ENCODE peak calls at places on chromosome 5, in ten cellular contexts. F is colonic mucosa; G is CD8-positive, alpha-beta T cell; W is lower lobe of right lung; K is GM13977; U is astrocyte of the spinal cord; P is brain microvascular endothelial cell; R is heart left ventricle; A is heart right ventricle; Q is GM06990. X is an unnamed sample.

GRCh38 chr5:93476211-93476851 is 104.7 kb downstream of the NR2F1-AS1 start:
- DNase-seq in Q (no peak), G (no peak), R (no peak), A (no peak), P (no peak), F (no peak), U (no peak), K (no peak), W (no peak), X (no peak)

GRCh38 chr5:82793808-82794419 is 283.3 kb downstream of the TMEM167A start:
- DNase-seq in F (peak; percentile 51), K (no peak), Q (no peak), A (peak; percentile 6), U (peak; percentile 18), R (no peak), P (peak; percentile 16), G (no peak), W (no peak), X (no peak)

GRCh38 chr5:37549411-37549810 is 170.3 kb downstream of the WDR70 start:
- DNase-seq in W (no peak), U (no peak), K (no peak), P (no peak), Q (no peak), A (no peak), R (no peak), F (no peak), G (no peak), X (no peak)

GRCh38 chr5:170791325-170791954 is 7.9 kb downstream of the GABRP start:
- DNase-seq in U (peak; percentile 55), A (peak; percentile 76), G (no peak), R (peak; percentile 67), Q (no peak), F (peak; percentile 70), P (peak; percentile 69), W (peak; percentile 57), K (peak; percentile 42), X (peak; percentile 66)

GRCh38 chr5:124628251-124628650 is 118.2 kb downstream of the ZNF608 start:
- DNase-seq in A (no peak), P (no peak), R (no peak), G (no peak), K (no peak), Q (no peak), U (no peak), W (no peak), F (no peak), X (no peak)

GRCh38 chr5:38641003-38641402 is 84.6 kb upstream of the LIFR start:
- DNase-seq in U (peak; percentile 79), K (no peak), Q (no peak), W (no peak), R (no peak), F (no peak), G (no peak), A (no peak), P (no peak), X (no peak)

GRCh38 chr5:171863928-171864327 is 78.3 kb downstream of the SMIM23 start:
- DNase-seq in G (no peak), A (no peak), F (no peak), R (no peak), U (peak; percentile 87), Q (no peak), W (no peak), K (no peak), P (peak; percentile 89), X (no peak)

GRCh38 chr5:175589714-175590113 is 68.2 kb upstream of the HRH2 start:
- DNase-seq in K (no peak), R (no peak), P (no peak), W (no peak), F (no peak), A (no peak), U (no peak), Q (no peak), G (no peak), X (no peak)

GRCh38 chr5:30802961-30803705 is 390.4 kb upstream of the CDH6 start:
- DNase-seq in F (no peak), R (no peak), W (no peak), U (peak; percentile 26), K (no peak), P (peak; percentile 69), A (no peak), Q (no peak), G (no peak), X (no peak)

GRCh38 chr5:18285257-18285656 is 651.0 kb downstream of the TAF11L14 start:
- DNase-seq in Q (no peak), P (no peak), A (no peak), W (no peak), K (no peak), R (no peak), F (no peak), G (no peak), U (no peak), X (no peak)

GRCh38 chr5:18276939-18277338 is 642.7 kb downstream of the TAF11L14 start:
- DNase-seq in Q (no peak), P (no peak), U (no peak), W (no peak), R (no peak), K (no peak), A (no peak), G (no peak), F (no peak), X (no peak)

GRCh38 chr5:18281947-18282557 is 647.8 kb downstream of the TAF11L14 start:
- DNase-seq in F (no peak), A (no peak), Q (no peak), G (no peak), R (no peak), U (peak; percentile 65), W (no peak), K (peak; percentile 15), P (peak; percentile 27), X (no peak)
- TF ChIP-seq CTCF in F (no peak), A (peak; percentile 28), Q (peak; percentile 23), G (no peak), R (peak; percentile 26), U (peak; percentile 54), W (peak; percentile 48), K (peak; percentile 40), P (peak; percentile 46), X (peak; percentile 32)

DNA sequence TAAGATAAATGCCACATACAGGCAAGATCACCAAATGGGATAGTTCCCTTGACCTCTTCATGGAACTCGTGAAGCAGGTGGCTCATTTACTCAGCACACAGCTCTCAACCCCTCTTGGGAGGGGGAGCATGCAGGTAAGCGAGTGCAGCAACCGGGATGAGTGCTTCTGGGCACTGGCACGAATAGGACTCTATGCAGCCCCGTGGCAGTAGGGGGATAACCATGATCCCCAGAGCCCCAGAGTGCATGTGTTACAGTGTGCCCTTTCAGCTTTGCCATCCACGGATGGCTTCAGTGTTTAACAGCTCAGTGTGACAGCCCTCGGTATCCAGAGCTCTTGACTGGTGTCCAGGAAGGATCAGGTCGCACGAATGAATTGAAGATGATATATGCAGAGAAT is 1187.1 kb downstream of the CDH9 start:
- DNase-seq in F (no peak), U (no peak), P (no peak), R (no peak), K (no peak), Q (no peak), G (no peak), W (no peak), A (no peak), X (no peak)
- TF ChIP-seq CTCF in F (no peak), U (no peak), P (no peak), R (no peak), K (no peak), Q (no peak), G (no peak), W (no peak), A (no peak), X (no peak)

GRCh38 chr5:174412374-174412773 is 312.0 kb upstream of the MSX2 start:
- DNase-seq in Q (no peak), R (no peak), G (no peak), K (no peak), A (no peak), P (no peak), U (no peak), W (no peak), F (no peak), X (no peak)

GRCh38 chr5:174411513-174411819 is 312.9 kb upstream of the MSX2 start:
- DNase-seq in W (no peak), A (no peak), G (no peak), R (no peak), U (no peak), K (no peak), Q (no peak), P (no peak), F (no peak), X (no peak)

GRCh38 chr5:174410716-174411512 is 313.5 kb upstream of the MSX2 start:
- DNase-seq in P (no peak), A (no peak), K (no peak), W (no peak), R (no peak), G (no peak), Q (no peak), F (no peak), U (no peak), X (no peak)

GRCh38 chr5:174409971-174410370 is 314.4 kb upstream of the MSX2 start:
- DNase-seq in W (no peak), K (no peak), F (no peak), U (no peak), P (no peak), R (no peak), A (no peak), G (no peak), Q (no peak), X (no peak)

GRCh38 chr5:174409070-174409469 is 315.3 kb upstream of the MSX2 start:
- DNase-seq in F (no peak), R (no peak), Q (no peak), U (no peak), P (no peak), W (no peak), G (no peak), K (no peak), A (no peak), X (no peak)
- TF ChIP-seq CTCF in F (no peak), R (no peak), Q (peak; percentile 16), U (peak; percentile 26), P (peak; percentile 8), W (no peak), G (no peak), K (peak; percentile 19), A (no peak), X (no peak)

GRCh38 chr5:160119142-160119904 is at the start of gene PWWP2A:
- DNase-seq in K (peak; percentile 97), U (peak; percentile 100), F (peak; percentile 100), G (peak; percentile 98), Q (peak; percentile 94), A (peak; percentile 100), P (peak; percentile 100), R (peak; percentile 99), W (peak; percentile 97), X (peak; percentile 98)

GRCh38 chr5:160118349-160119141 is 705 bp downstream of the PWWP2A start:
- DNase-seq in U (no peak), W (peak; percentile 76), G (peak; percentile 58), P (no peak), K (peak; percentile 69), Q (peak; percentile 68), R (peak; percentile 54), A (peak; percentile 35), F (peak; percentile 55), X (no peak)

GRCh38 chr5:160116991-160117390 is 2.3 kb downstream of the PWWP2A start:
- DNase-seq in R (no peak), F (no peak), G (no peak), A (no peak), P (no peak), Q (no peak), U (no peak), W (no peak), K (no peak), X (no peak)

DNA sequence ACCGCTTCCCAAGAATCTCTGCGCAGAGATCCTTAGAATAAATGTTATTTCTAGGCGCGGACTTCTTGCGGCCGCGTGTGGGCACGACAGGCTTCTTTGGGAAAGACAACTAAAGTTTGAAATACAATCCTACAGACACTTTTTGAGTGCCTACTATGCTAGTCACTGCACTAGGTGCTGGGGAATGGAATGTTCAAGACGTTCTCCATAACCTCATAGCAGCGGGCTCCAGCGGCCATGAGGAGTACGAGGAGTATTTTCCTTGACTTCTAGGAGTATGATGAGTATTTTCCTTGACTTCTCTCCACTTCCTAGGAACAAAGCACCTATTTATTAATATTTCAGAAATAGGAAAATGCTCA is 636 bp upstream of the PWWP2A start:
- DNase-seq in A (no peak), F (no peak), R (no peak), Q (no peak), P (no peak), U (no peak), K (no peak), W (no peak), G (no peak), X (no peak)
- TF ChIP-seq CTCF in A (no peak), F (peak; percentile 24), R (no peak), Q (no peak), P (peak; percentile 24), U (peak; percentile 12), K (no peak), W (peak; percentile 29), G (no peak), X (no peak)